ENCODE peak calls at places on chromosomes 11 and 22, in four cellular contexts. One of them, this sample, is unnamed.
A peak's percentile ranks its signal among the peaks of the same experiment; 100 is the strongest.

GRCh38 chr11:11117730-11118129 is 235.3 kb downstream of the CSNK2A3 start:
- DNase-seq in H1: no peak
- DNase-seq in GM12878: no peak
- DNase-seq in SK-N-SH: no peak
- DNase-seq in this sample: no peak

GRCh38 chr11:134021326-134021725 is 47.5 kb upstream of the JAM3 start:
- DNase-seq in H1: no peak
- DNase-seq in GM12878: no peak
- DNase-seq in SK-N-SH: no peak
- DNase-seq in this sample: no peak

GRCh38 chr11:109426442-109426841 is 4.5 kb downstream of the C11orf87 start:
- DNase-seq in H1: no peak
- DNase-seq in GM12878: no peak
- DNase-seq in SK-N-SH: peak; percentile 11
- DNase-seq in this sample: no peak

GRCh38 chr11:130675917-130676316 is 227.5 kb downstream of the ADAMTS15 start:
- DNase-seq in H1: no peak
- DNase-seq in GM12878: no peak
- DNase-seq in SK-N-SH: no peak
- DNase-seq in this sample: no peak

GRCh38 chr22:36546932-36547331 is 18.0 kb upstream of the EIF3D start:
- DNase-seq in H1: no peak
- DNase-seq in GM12878: no peak
- DNase-seq in SK-N-SH: no peak
- DNase-seq in this sample: peak; percentile 9

GRCh38 chr22:37201066-37201820 is 11.0 kb downstream of the SSTR3 start:
- DNase-seq in H1: no peak
- DNase-seq in GM12878: no peak
- DNase-seq in SK-N-SH: no peak
- DNase-seq in this sample: no peak

GRCh38 chr22:43277987-43278601 is 65.1 kb downstream of the SCUBE1 start:
- DNase-seq in H1: no peak
- DNase-seq in GM12878: no peak
- DNase-seq in SK-N-SH: no peak
- DNase-seq in this sample: no peak

GRCh38 chr11:27693398-27693797 is 6.9 kb downstream of the BDNF start:
- DNase-seq in H1: no peak
- DNase-seq in GM12878: no peak
- DNase-seq in SK-N-SH: no peak
- DNase-seq in this sample: no peak

GRCh38 chr11:7165911-7166310 is 77.1 kb downstream of the RBMXL2 start:
- DNase-seq in H1: no peak
- DNase-seq in GM12878: no peak
- DNase-seq in SK-N-SH: peak; percentile 20
- DNase-seq in this sample: no peak

GRCh38 chr22:37498289-37498909 is 12.2 kb upstream of the MFNG start:
- DNase-seq in H1: peak; percentile 47
- DNase-seq in GM12878: peak; percentile 15
- DNase-seq in SK-N-SH: peak; percentile 90
- DNase-seq in this sample: peak; percentile 50

GRCh38 chr22:20107471-20107901 is 8.4 kb upstream of the RANBP1 start:
- DNase-seq in H1: no peak
- DNase-seq in GM12878: no peak
- DNase-seq in SK-N-SH: no peak
- DNase-seq in this sample: no peak

GRCh38 chr22:37904572-37905533 is 1.2 kb upstream of the MICALL1 start:
- DNase-seq in H1: no peak
- DNase-seq in GM12878: no peak
- DNase-seq in SK-N-SH: peak; percentile 58
- DNase-seq in this sample: peak; percentile 58

GRCh38 chr11:12592283-12592682 is 81.9 kb upstream of the TEAD1 start:
- DNase-seq in H1: no peak
- DNase-seq in GM12878: no peak
- DNase-seq in SK-N-SH: no peak
- DNase-seq in this sample: no peak

GRCh38 chr11:121416909-121417567 is 35.1 kb upstream of the SORL1 start:
- DNase-seq in H1: no peak
- DNase-seq in GM12878: peak; percentile 92
- DNase-seq in SK-N-SH: no peak
- DNase-seq in this sample: no peak

GRCh38 chr11:824292-824880 is 3.3 kb upstream of the CRACR2B start:
- DNase-seq in H1: no peak
- DNase-seq in GM12878: no peak
- DNase-seq in SK-N-SH: no peak
- DNase-seq in this sample: no peak

DNA sequence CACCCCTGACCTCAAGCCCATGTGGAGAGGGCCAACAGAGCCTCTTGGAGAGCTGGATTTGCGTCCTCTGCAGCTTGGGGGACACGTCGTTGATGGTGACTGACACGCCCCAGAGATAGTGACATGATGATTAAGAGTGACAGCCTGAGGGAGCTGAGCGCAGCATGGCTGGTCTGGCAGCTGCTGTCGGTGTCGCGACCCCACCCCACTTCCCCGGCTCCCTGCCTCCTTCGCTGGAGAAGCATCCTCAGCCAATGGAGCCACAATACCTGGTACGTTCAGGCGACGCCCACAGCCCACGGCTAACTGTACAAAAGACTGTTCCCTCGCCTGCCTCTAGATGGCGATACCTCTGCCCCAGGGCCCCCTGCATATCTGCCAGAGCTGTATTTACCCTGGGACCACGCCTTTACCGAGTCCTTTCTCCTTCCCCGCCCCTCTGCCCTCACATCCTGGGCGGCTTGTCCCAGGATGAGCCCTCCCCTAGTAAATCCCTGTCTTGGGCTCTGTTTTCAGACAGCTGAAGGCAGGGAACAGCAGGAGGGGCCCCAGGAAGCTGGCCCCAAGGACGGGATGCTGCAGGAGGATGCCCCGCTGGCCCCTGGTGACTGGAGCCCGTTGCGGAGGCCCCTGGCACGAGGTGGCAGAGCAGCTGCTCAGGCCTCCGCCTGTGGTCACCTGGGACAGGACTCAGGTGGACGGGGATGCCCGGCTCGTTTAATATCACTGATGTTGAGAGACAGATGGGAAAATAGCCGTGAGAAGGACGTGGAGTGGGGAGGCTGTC is 90.6 kb downstream of the RPS6KA4 start:
- DNase-seq in H1: peak; percentile 73
- DNase-seq in GM12878: peak; percentile 26
- DNase-seq in SK-N-SH: peak; percentile 89
- DNase-seq in this sample: peak; percentile 66
- TF ChIP-seq GABPA in H1: no peak
- TF ChIP-seq GABPA in GM12878: no peak
- TF ChIP-seq GABPA in SK-N-SH: no peak
- TF ChIP-seq GABPA in this sample: no peak

DNA sequence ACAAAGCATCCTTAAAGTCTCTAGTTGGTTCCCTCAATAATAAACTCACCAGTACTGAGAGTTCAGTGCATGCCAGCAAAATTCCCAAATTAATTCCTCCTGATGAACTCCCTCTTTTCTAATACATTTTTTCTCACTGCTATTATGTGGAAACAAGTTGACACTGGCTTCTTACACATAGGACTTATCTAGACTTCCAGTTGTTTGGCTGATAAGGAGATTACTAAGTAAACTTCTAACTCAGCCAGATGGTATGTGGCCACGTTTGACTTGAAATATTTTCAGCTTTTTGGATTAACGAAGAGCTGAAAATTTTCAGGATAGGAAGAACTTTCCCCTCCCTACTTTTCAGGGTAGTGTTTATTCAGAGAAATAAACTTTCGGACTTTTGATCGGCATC is 1154.2 kb upstream of the TENM4 start:
- DNase-seq in H1: no peak
- DNase-seq in GM12878: no peak
- DNase-seq in SK-N-SH: no peak
- DNase-seq in this sample: peak; percentile 60
- TF ChIP-seq GABPA in H1: no peak
- TF ChIP-seq GABPA in GM12878: no peak
- TF ChIP-seq GABPA in SK-N-SH: no peak
- TF ChIP-seq GABPA in this sample: no peak

GRCh38 chr11:83078269-83078668 is 6.6 kb upstream of the RAB30 start:
- DNase-seq in H1: no peak
- DNase-seq in GM12878: no peak
- DNase-seq in SK-N-SH: no peak
- DNase-seq in this sample: no peak
- TF ChIP-seq GABPA in H1: no peak
- TF ChIP-seq GABPA in GM12878: no peak
- TF ChIP-seq GABPA in SK-N-SH: no peak
- TF ChIP-seq GABPA in this sample: no peak

GRCh38 chr11:77868744-77869143 is 47.8 kb downstream of the AAMDC start:
- DNase-seq in H1: no peak
- DNase-seq in GM12878: no peak
- DNase-seq in SK-N-SH: no peak
- DNase-seq in this sample: no peak

DNA sequence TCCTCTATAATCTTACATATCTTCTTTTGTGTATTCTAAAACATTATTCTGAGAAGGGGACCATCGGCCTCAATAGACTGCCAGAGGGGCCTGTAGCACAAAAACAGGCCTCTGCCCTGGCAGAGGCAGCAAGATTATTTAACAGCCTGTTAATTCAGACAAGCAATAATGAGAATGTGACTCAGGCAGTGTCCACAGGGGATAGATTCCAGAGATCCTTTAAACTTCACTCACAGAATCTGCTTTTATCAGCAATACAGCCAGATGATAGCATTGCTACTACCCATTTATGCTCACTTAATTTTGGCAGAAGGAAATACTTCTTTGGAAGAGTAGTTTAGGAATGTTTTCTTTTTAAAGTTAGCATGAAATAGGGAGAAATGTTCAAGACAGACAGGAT is 44.9 kb downstream of the AAMDC start:
- DNase-seq in H1: no peak
- DNase-seq in GM12878: no peak
- DNase-seq in SK-N-SH: peak; percentile 58
- DNase-seq in this sample: no peak
- TF ChIP-seq GABPA in H1: no peak
- TF ChIP-seq GABPA in GM12878: no peak
- TF ChIP-seq GABPA in SK-N-SH: no peak
- TF ChIP-seq GABPA in this sample: no peak

This sample was measured in HepG2.